ENCODE peak calls at places on chromosome 6, in nine cellular contexts. G is CD4-positive, alpha-beta memory T cell; L is activated naive CD4-positive, alpha-beta T cell; D is right cardiac atrium; V is CD4-positive, CD25-positive, alpha-beta regulatory T cell; R is Right ventricle myocardium superior; X is HFFc6; J is esophagus squamous epithelium; H is nucleus accumbens. N is an unnamed sample.

GRCh38 chr6:143578054-143578453 is 66.5 kb upstream of the FUCA2 start:
- DNase-seq in G (no peak), L (no peak), D (no peak), V (no peak), R (no peak), X (no peak), J (no peak), H (no peak), N (no peak)

GRCh38 chr6:157760589-157761330 is 62.3 kb upstream of the SNX9 start:
- DNase-seq in G (no peak), L (no peak), D (no peak), V (no peak), R (no peak), X (peak; percentile 82), J (no peak), H (no peak), N (no peak)

GRCh38 chr6:107869871-107870270 is 45.8 kb upstream of the SCML4 start:
- DNase-seq in G (no peak), L (no peak), D (no peak), V (no peak), R (no peak), X (no peak), J (no peak), H (no peak), N (no peak)

GRCh38 chr6:133606833-133607232 is 282.1 kb upstream of the TCF21 start:
- DNase-seq in G (no peak), L (no peak), D (no peak), V (no peak), R (no peak), X (no peak), J (no peak), H (no peak), N (no peak)

GRCh38 chr6:119533603-119534279 is 184.2 kb upstream of the MAN1A1 start:
- DNase-seq in G (no peak), L (no peak), D (no peak), V (no peak), R (no peak), X (peak; percentile 47), J (no peak), H (no peak), N (no peak)

GRCh38 chr6:169738204-169738971 is 13.0 kb downstream of the DYNLT2 start:
- DNase-seq in G (no peak), L (no peak), D (peak; percentile 49), V (no peak), R (no peak), X (no peak), J (no peak), H (no peak), N (no peak)

GRCh38 chr6:100622907-100623692 is 158.4 kb upstream of the SIM1 start:
- DNase-seq in G (no peak), L (no peak), D (no peak), V (no peak), R (no peak), X (peak; percentile 47), J (no peak), H (no peak), N (no peak)

GRCh38 chr6:35470663-35471120 is 2.5 kb downstream of the RPL10A start:
- DNase-seq in G (no peak), L (no peak), D (no peak), V (no peak), R (no peak), X (no peak), J (no peak), H (no peak), N (no peak)

GRCh38 chr6:13523826-13524622 is 36.6 kb upstream of the GFOD1 start:
- DNase-seq in G (no peak), L (no peak), D (no peak), V (no peak), R (no peak), X (no peak), J (no peak), H (no peak), N (no peak)

GRCh38 chr6:90274481-90275030 is 22.1 kb downstream of the BACH2 start:
- DNase-seq in G (peak; percentile 98), L (peak; percentile 81), D (no peak), V (peak; percentile 95), R (no peak), X (no peak), J (peak; percentile 27), H (no peak), N (no peak)

GRCh38 chr6:54013966-54014365 is 97.3 kb upstream of the MLIP start:
- DNase-seq in G (no peak), L (no peak), D (no peak), V (no peak), R (no peak), X (no peak), J (no peak), H (no peak), N (no peak)

GRCh38 chr6:5998741-5999687 is 7.7 kb downstream of the NRN1 start:
- DNase-seq in G (no peak), L (no peak), D (peak; percentile 68), V (no peak), R (peak; percentile 63), X (no peak), J (no peak), H (no peak), N (no peak)

GRCh38 chr6:169665289-169665688 is 36.5 kb downstream of the WDR27 start:
- DNase-seq in G (no peak), L (no peak), D (no peak), V (no peak), R (no peak), X (no peak), J (no peak), H (no peak), N (no peak)